ENCODE peak calls at places on chromosomes 11 and 22, in seven cellular contexts. X is aorta, O is suprapubic skin, S is neural progenitor cell, V is H9, J is prostate gland, T is A549. C is an unnamed sample. For H3K4me1, the result is how much of the 10 kb centered on the place peaks cover.

GRCh38 chr22:44026066-44026629 is 2.0 kb downstream of the PARVB start:
- DNase-seq in X (peak), O (no peak), S (no peak), V (no peak), J (no peak), T (no peak), C (no peak)

GRCh38 chr11:74312321-74312720 is 881 bp upstream of the P4HA3 start:
- DNase-seq in X (no peak), O (no peak), S (no peak), V (no peak), J (no peak), T (no peak), C (no peak)

GRCh38 chr11:16280256-16280682 is 76.1 kb downstream of the SOX6 start:
- DNase-seq in X (no peak), O (peak), S (no peak), V (no peak), J (no peak), T (no peak), C (peak)

GRCh38 chr22:26777402-26777801 is 120.0 kb downstream of the MIAT start:
- DNase-seq in X (no peak), O (no peak), S (no peak), V (peak), J (no peak), T (no peak), C (no peak)

GRCh38 chr11:130160460-130161090 is 993 bp downstream of the ST14 start:
- DNase-seq in X (no peak), O (no peak), S (peak), V (no peak), J (no peak), T (no peak), C (no peak)

GRCh38 chr11:129590753-129591475 is 215.3 kb downstream of the BARX2 start:
- DNase-seq in X (no peak), O (no peak), S (no peak), V (peak), J (no peak), T (no peak), C (no peak)

GRCh38 chr11:102886999-102887398 is 12.2 kb upstream of the MMP12 start:
- DNase-seq in X (no peak), O (no peak), S (no peak), V (no peak), J (no peak), T (no peak), C (no peak)

GRCh38 chr11:87352759-87353707 is 315.3 kb downstream of the TMEM135 start:
- DNase-seq in X (peak), O (peak), S (peak), V (peak), J (peak), T (peak), C (peak)

GRCh38 chr11:90856790-90857189 is 633.9 kb upstream of the CHORDC1 start:
- DNase-seq in X (no peak), O (no peak), S (no peak), V (no peak), J (no peak), T (no peak), C (no peak)

GRCh38 chr11:11408436-11409221 is 55.6 kb upstream of the CSNK2A3 start:
- DNase-seq in X (no peak), O (no peak), S (no peak), V (no peak), J (no peak), T (no peak), C (no peak)

GRCh38 chr11:57387284-57388030 is 3.0 kb downstream of the PRG2 start:
- DNase-seq in X (no peak), O (no peak), S (no peak), V (no peak), J (no peak), T (no peak), C (no peak)

GRCh38 chr22:31451709-31452571 is 37.7 kb downstream of the EIF4ENIF1 start:
- DNase-seq in X (no peak), O (no peak), S (peak), V (no peak), J (no peak), T (peak), C (no peak)

GRCh38 chr11:62832346-62833234 is at the start of gene TEX54:
- DNase-seq in X (peak), O (peak), S (no peak), V (no peak), J (peak), T (no peak), C (no peak)

GRCh38 chr11:105046898-105047579 is 1.9 kb upstream of the CARD16 start:
- DNase-seq in X (no peak), O (peak), S (no peak), V (no peak), J (peak), T (peak), C (peak)

GRCh38 chr22:49936018-49936972 is 17.9 kb downstream of the CRELD2 start:
- DNase-seq in X (peak), O (peak), S (peak), V (peak), J (peak), T (no peak), C (no peak)

GRCh38 chr22:37165940-37166674 is 16.4 kb upstream of the IL2RB start:
- DNase-seq in X (peak), O (peak), S (no peak), V (no peak), J (no peak), T (no peak), C (no peak)

GRCh38 chr22:49332691-49333090 is 495.0 kb downstream of the BRD1 start:
- DNase-seq in X (peak), O (no peak), S (no peak), V (no peak), J (no peak), T (no peak), C (no peak)

GRCh38 chr22:33909075-33909458 is 11.2 kb downstream of the LARGE1 start:
- DNase-seq in X (no peak), O (no peak), S (no peak), V (no peak), J (no peak), T (no peak), C (no peak)

GRCh38 chr22:34111210-34111824 is 191.0 kb upstream of the LARGE1 start:
- DNase-seq in X (no peak), O (no peak), S (peak), V (peak), J (no peak), T (peak), C (no peak)

GRCh38 chr22:50343541-50343935 is 411 bp downstream of the PPP6R2 start:
- DNase-seq in X (no peak), O (no peak), S (no peak), V (no peak), J (no peak), T (no peak), C (no peak)

GRCh38 chr11:87258171-87258833 is 220.6 kb downstream of the TMEM135 start:
- DNase-seq in X (no peak), O (no peak), S (no peak), V (no peak), J (no peak), T (no peak), C (no peak)

GRCh38 chr11:109317726-109318125 is 104.3 kb upstream of the C11orf87 start:
- DNase-seq in X (no peak), O (no peak), S (no peak), V (no peak), J (no peak), T (no peak), C (no peak)
- H3K4me1 ChIP-seq in X (under half), O (under half), S (under half), V (under half), J (under half), T (under half), C (under half)

DNA sequence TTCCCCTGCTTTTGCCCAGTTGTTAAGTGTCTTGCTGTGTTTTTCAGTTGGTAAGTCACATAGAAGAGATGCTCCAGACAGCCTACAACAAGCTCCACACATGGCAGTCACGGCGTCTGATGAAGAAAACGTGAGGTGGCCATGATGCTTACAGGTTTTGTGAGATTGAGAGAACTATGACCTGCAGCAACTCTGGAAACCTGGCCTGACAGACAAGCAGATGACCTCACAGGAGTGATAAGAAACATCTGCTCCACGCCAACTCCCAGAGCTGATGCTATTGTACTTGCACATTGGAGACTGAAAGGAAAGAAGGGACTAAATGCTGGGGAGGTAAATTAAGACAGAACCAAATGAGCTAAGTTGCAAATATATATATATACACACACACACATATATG is 28.6 kb upstream of the LDHA start:
- DNase-seq in X (no peak), O (no peak), S (no peak), V (no peak), J (no peak), T (no peak), C (no peak)
- H3K4me1 ChIP-seq in X (under half), O (under half), S (under half), V (under half), J (under half), T (under half), C (under half)

GRCh38 chr22:20193761-20194494 is 43.1 kb upstream of the CCDC188 start:
- DNase-seq in X (no peak), O (no peak), S (no peak), V (no peak), J (no peak), T (no peak), C (no peak)

GRCh38 chr22:20191000-20191515 is 40.2 kb upstream of the CCDC188 start:
- DNase-seq in X (no peak), O (no peak), S (no peak), V (no peak), J (peak), T (no peak), C (no peak)

GRCh38 chr22:20192972-20193760 is 42.3 kb upstream of the CCDC188 start:
- DNase-seq in X (no peak), O (no peak), S (no peak), V (no peak), J (no peak), T (no peak), C (no peak)

GRCh38 chr22:20191803-20192202 is 40.9 kb upstream of the CCDC188 start:
- DNase-seq in X (no peak), O (no peak), S (no peak), V (no peak), J (no peak), T (no peak), C (no peak)

DNA sequence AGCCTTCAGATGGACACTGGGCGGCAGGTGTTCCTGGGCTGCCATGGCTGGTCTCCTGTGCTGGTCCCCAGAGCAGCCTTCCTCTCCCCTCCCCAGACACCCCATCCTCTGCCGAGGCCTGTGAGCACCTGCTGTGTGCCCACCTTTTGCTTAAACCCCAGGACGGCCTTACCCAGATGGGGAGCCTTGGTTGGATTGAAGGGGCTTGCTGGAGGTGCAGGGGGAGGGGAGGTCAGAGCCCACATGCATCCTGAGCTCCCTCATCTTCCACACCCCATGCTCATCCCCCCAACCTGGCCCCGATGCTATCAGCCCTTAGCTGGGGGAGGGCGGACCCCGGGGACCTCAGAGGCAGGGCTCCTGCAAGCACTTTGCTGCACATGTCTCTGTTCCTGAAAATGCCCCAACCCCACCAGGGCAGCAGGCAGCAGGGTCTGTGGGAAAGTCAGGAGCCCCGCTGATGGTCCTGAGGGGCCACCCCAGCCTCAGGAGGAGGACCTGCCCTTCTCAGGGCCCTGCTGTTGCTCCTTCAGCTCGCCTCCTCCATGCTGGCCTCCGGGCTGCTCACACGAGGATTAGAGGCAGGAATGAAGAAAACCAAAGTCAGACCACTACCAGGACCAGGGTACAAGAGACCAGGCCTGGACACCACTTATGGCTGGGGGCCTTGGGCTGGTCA is 41.6 kb upstream of the CCDC188 start:
- DNase-seq in X (no peak), O (no peak), S (no peak), V (no peak), J (no peak), T (no peak), C (no peak)
- H3K4me1 ChIP-seq in X (under half), O (under half), S (under half), V (under half), J (under half), T (under half), C (under half)

DNA sequence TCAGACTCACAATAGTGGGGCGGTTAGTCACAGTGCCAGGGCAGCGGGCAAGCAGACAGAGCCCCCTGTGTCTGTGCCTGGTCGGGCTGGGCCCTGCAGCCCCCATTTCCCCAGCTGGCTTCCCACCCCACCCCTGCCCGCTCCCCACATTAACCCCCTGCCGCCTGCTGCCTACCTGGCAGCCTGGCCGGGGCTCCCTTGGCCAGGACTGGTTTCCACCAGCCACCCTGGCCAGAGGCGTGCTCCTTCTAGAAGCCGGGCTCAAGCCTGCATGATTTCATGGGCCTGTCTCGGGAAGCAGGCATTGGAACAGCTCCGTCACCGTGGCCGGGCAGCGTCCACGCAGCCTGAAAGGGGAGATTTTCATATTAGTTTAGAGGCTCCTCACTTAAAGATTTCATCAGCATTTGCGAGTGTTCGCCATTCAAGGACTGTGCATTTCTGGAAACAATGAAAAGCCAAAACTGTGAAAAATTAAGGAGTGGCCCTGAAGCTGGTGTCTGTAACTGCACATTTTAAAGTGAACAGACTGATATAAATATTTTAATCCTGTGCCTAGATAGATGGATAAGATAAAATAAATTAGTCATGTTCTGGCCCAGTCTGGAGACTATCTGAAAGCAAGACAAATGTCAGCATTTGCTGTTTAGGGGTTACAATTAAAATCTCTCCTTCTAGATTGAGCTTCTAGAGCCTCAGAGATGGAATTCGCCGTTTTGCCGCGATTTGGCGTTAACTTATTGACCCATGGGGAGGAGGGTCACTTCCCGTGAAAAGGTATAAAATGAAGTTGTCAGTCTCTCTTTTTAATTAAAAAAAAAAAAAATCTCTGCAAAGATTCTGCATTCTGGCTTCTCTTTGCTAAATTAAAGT is 79.4 kb upstream of the WNT7B start:
- DNase-seq in X (peak), O (peak), S (no peak), V (no peak), J (no peak), T (no peak), C (peak)
- H3K4me1 ChIP-seq in X (under half), O (half or more), S (under half), V (under half), J (under half), T (under half), C (under half)

GRCh38 chr11:13311570-13311969 is 34.0 kb downstream of the BMAL1 start:
- DNase-seq in X (no peak), O (no peak), S (no peak), V (no peak), J (peak), T (no peak), C (no peak)

GRCh38 chr11:13315517-13316432 is 38.2 kb downstream of the BMAL1 start:
- DNase-seq in X (no peak), O (no peak), S (no peak), V (no peak), J (no peak), T (no peak), C (no peak)

GRCh38 chr11:13310443-13310842 is 32.9 kb downstream of the BMAL1 start:
- DNase-seq in X (no peak), O (no peak), S (no peak), V (no peak), J (no peak), T (no peak), C (no peak)

GRCh38 chr11:13314676-13315394 is 37.2 kb downstream of the BMAL1 start:
- DNase-seq in X (no peak), O (no peak), S (peak), V (no peak), J (no peak), T (no peak), C (no peak)

DNA sequence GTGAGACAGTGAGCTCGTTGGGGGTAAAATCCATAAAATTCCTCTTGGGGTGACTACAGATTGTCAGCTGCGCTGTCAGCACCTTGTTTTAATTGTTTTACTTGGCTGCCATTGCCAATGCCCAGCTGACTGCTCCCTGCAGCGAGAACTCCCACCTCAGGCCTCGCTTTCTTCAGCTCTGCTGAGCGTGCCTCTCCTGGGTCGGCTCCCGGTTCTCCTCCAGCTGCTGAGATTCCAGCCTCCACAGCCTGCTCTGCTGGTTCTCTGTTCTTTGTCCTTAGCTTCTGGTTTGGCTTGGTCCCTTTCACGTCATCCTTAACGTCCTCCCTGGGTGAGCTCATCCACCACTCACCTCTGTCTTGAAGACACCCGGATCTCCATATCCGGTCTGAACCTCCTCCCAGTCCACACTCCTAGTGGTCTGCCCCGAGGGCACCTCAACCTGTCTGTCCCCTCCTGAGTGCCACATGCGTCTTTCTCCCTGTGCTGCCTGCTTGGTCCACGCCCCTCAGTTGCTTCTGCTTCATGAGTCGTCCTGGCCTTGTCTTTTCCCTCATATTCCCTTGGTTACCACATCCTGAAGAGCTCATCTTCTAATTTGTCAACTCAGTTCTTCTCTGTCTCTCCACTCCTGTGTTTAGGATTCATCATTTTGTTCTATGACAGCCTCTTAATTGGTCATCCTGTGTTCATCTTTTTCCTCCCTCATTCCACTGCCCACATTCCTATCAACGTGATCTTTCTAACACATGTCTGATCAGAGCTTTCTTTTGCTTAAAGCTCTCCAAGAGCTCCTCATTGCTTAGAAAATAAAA is 35.6 kb downstream of the BMAL1 start:
- DNase-seq in X (no peak), O (no peak), S (no peak), V (no peak), J (no peak), T (no peak), C (no peak)
- H3K4me1 ChIP-seq in X (under half), O (half or more), S (under half), V (under half), J (under half), T (under half), C (under half)

DNA sequence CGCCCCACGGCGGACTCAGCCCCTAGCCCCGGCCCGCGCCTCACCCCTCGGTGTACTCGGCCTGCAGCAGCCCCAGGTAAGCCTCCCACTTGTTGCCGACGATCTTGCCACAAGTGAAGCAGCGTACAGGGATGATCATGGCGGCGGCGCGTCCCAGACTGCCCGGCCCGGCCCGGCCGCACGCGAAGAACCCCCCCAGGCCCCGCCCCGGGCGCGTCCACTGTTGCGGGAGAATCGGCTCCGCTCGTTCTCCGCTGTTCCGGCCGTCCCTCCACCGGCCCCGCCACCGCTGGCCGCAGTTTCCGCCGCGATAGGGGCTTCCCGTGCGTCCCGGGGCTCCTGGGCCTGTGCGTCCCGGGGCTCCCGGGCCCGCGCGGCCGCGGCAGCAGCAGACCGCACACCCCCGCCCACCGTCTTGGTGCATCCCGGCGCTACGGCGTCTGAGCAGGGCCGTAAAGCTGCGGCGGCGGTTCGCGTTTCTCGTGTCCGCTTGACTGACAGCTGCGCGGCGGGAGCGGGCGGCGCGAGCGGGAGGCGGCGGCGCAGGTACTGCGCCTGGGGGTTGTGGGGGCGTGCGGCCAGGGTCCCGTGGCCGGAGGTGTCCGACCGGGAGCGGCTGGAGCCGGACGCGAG is at the start of the genes POLR2L and TSPAN4:
- DNase-seq in X (peak), O (peak), S (peak), V (peak), J (peak), T (no peak), C (peak)
- H3K4me1 ChIP-seq in X (under half), O (half or more), S (under half), V (under half), J (under half), T (half or more), C (under half)

GRCh38 chr11:47508595-47509555 is 44.1 kb downstream of the CELF1 start:
- DNase-seq in X (no peak), O (no peak), S (no peak), V (no peak), J (no peak), T (no peak), C (no peak)
- H3K4me1 ChIP-seq in X (under half), O (half or more), S (under half), V (under half), J (under half), T (half or more), C (half or more)

GRCh38 chr11:64891215-64891848 is 12.9 kb upstream of the EHD1 start:
- DNase-seq in X (no peak), O (no peak), S (no peak), V (no peak), J (no peak), T (no peak), C (no peak)
- H3K4me1 ChIP-seq in X (under half), O (under half), S (under half), V (under half), J (under half), T (half or more), C (under half)

GRCh38 chr11:117945047-117945820 is 16.0 kb upstream of the TMPRSS13 start:
- DNase-seq in X (no peak), O (no peak), S (peak), V (no peak), J (no peak), T (no peak), C (no peak)

GRCh38 chr11:117944554-117944953 is 15.4 kb upstream of the TMPRSS13 start:
- DNase-seq in X (no peak), O (no peak), S (no peak), V (no peak), J (no peak), T (no peak), C (no peak)

GRCh38 chr11:117942255-117942654 is 13.1 kb upstream of the TMPRSS13 start:
- DNase-seq in X (peak), O (no peak), S (no peak), V (no peak), J (no peak), T (no peak), C (no peak)

GRCh38 chr11:117940736-117941135 is 11.5 kb upstream of the TMPRSS13 start:
- DNase-seq in X (no peak), O (no peak), S (no peak), V (no peak), J (no peak), T (no peak), C (no peak)

GRCh38 chr11:117941163-117941707 is 12.0 kb upstream of the TMPRSS13 start:
- DNase-seq in X (peak), O (no peak), S (no peak), V (no peak), J (no peak), T (no peak), C (peak)
- H3K4me1 ChIP-seq in X (under half), O (under half), S (under half), V (under half), J (under half), T (under half), C (under half)

C was measured in RWPE2.